ENCODE peak calls at places on chromosomes 1 and 21, in six cellular contexts. H is cerebellar cortex, V is cardiac muscle cell, Y is adrenal gland, Q is progenitor cell of endocrine pancreas, P is NAMALWA. W is an unnamed sample.

GRCh38 chr1:32142446-32143301 is 34.8 kb downstream of the KPNA6 start:
- DNase-seq in P (peak), H (peak), V (peak), Y (peak), Q (no peak), W (peak)

GRCh38 chr1:232340448-232340847 is 289.5 kb downstream of the SIPA1L2 start:
- DNase-seq in Q (no peak), P (no peak), H (no peak), Y (no peak), V (no peak), W (no peak)

GRCh38 chr1:41935226-41935625 is 16.5 kb upstream of the HIVEP3 start:
- DNase-seq in H (no peak), Q (no peak), P (no peak), V (peak), Y (no peak), W (no peak)

GRCh38 chr1:40855513-40855912 is 6.7 kb downstream of the CITED4 start:
- DNase-seq in P (peak), H (no peak), Q (no peak), V (no peak), Y (no peak), W (no peak)

GRCh38 chr1:228064741-228065542 is 17.6 kb upstream of the ARF1 start:
- DNase-seq in P (no peak), Q (no peak), V (no peak), Y (no peak), H (no peak), W (no peak)

GRCh38 chr1:93001893-93002292 is 40.6 kb upstream of the DIPK1A start:
- DNase-seq in H (no peak), Q (no peak), V (no peak), P (no peak), Y (no peak), W (peak)

GRCh38 chr21:39788383-39788782 is 43.4 kb downstream of the IGSF5 start:
- DNase-seq in H (peak), P (no peak), Y (peak), Q (peak), V (peak), W (peak)

GRCh38 chr1:46413596-46413985 is 19.5 kb downstream of the FAAH start:
- DNase-seq in P (peak), Y (no peak), Q (no peak), H (peak), V (peak), W (no peak)

GRCh38 chr1:42766723-42767509 is at the start of the genes C1orf50 and P3H1:
- DNase-seq in Q (peak), Y (peak), V (peak), H (peak), P (peak), W (peak)

GRCh38 chr1:28144203-28145135 is 32.0 kb downstream of the PTAFR start:
- DNase-seq in Y (no peak), P (peak), V (peak), Q (no peak), H (no peak), W (no peak)

GRCh38 chr1:172969611-172970010 is 81.1 kb downstream of the TNFSF18 start:
- DNase-seq in Q (no peak), Y (no peak), H (no peak), P (no peak), V (peak), W (peak)

GRCh38 chr1:206674745-206675175 is 9.9 kb upstream of the MAPKAPK2 start:
- DNase-seq in P (no peak), V (peak), Q (no peak), Y (no peak), H (no peak), W (no peak)

GRCh38 chr1:27755865-27756264 is 17.2 kb upstream of the STX12 start:
- DNase-seq in Y (no peak), Q (no peak), H (peak), P (no peak), V (no peak), W (no peak)

GRCh38 chr1:228176461-228177182 is 11.0 kb downstream of the IBA57 start:
- DNase-seq in P (no peak), Q (no peak), V (no peak), H (no peak), Y (no peak), W (no peak)

GRCh38 chr1:15168479-15168878 is 14.9 kb downstream of the TMEM51 start:
- DNase-seq in V (peak), H (no peak), Y (peak), P (no peak), Q (no peak), W (no peak)

GRCh38 chr1:43052322-43052721 is 93.7 kb upstream of the SLC2A1 start:
- DNase-seq in P (no peak), Q (no peak), Y (no peak), H (no peak), V (no peak), W (no peak)

GRCh38 chr1:178931843-178932551 is 61.1 kb upstream of the ANGPTL1 start:
- DNase-seq in Q (no peak), H (peak), V (peak), P (peak), Y (peak), W (no peak)

GRCh38 chr1:17192394-17193221 is 12.3 kb upstream of the PADI1 start:
- DNase-seq in H (no peak), V (peak), P (no peak), Y (peak), Q (no peak), W (no peak)

GRCh38 chr1:71074681-71075080 is 6.2 kb downstream of the ZRANB2 start:
- DNase-seq in H (no peak), V (no peak), Y (no peak), P (no peak), Q (no peak), W (no peak)

GRCh38 chr1:228842094-228842775 is 107.0 kb downstream of the RHOU start:
- DNase-seq in H (no peak), V (peak), Y (peak), Q (no peak), P (no peak), W (no peak)

GRCh38 chr1:199612976-199613774 is 414.3 kb upstream of the NR5A2 start:
- DNase-seq in H (no peak), Q (no peak), Y (no peak), P (peak), V (peak), W (no peak)

GRCh38 chr21:38742580-38743260 is 63.0 kb upstream of the ETS2 start:
- DNase-seq in V (no peak), P (no peak), H (no peak), Y (no peak), Q (no peak), W (no peak)

GRCh38 chr21:45282283-45283018 is 5.2 kb downstream of the POFUT2 start:
- DNase-seq in P (no peak), Q (no peak), Y (peak), V (no peak), H (no peak), W (no peak)